ENCODE peak calls at places on chromosomes 2 and 18, in four cellular contexts. O, X, L and F are unnamed samples.

GRCh38 chr2:120490091-120490798 is 144.3 kb downstream of the INHBB start:
- DNase-seq in O (no peak), X (no peak), L (no peak), F (no peak)

GRCh38 chr2:18940184-18940583 is 350.8 kb upstream of the NT5C1B start:
- DNase-seq in O (no peak), X (no peak), L (no peak), F (no peak)

GRCh38 chr2:110983130-110983529 is 137.6 kb upstream of the BCL2L11 start:
- DNase-seq in O (no peak), X (no peak), L (peak), F (no peak)

GRCh38 chr2:181174880-181175590 is 194.6 kb downstream of the UBE2E3 start:
- DNase-seq in O (no peak), X (no peak), L (no peak), F (no peak)

GRCh38 chr2:18317017-18317416 is 243.4 kb downstream of the RDH14 start:
- DNase-seq in O (no peak), X (no peak), L (no peak), F (no peak)

GRCh38 chr2:37554157-37554515 is 117.3 kb downstream of the CDC42EP3 start:
- DNase-seq in O (no peak), X (no peak), L (no peak), F (no peak)

GRCh38 chr2:85396531-85397470 is 13.4 kb downstream of the CAPG start:
- DNase-seq in O (no peak), X (peak), L (no peak), F (no peak)

GRCh38 chr2:238220892-238221521 is 17.5 kb upstream of the ILKAP start:
- DNase-seq in O (no peak), X (no peak), L (peak), F (no peak)

GRCh38 chr2:216694201-216694825 is 1.0 kb downstream of the IGFBP5 start:
- DNase-seq in O (no peak), X (no peak), L (peak), F (peak)

GRCh38 chr2:206245178-206245778 is 29.2 kb upstream of the ZDBF2 start:
- DNase-seq in O (no peak), X (no peak), L (no peak), F (no peak)

GRCh38 chr18:75660932-75661331 is 233.4 kb upstream of the SMIM21 start:
- DNase-seq in O (no peak), X (no peak), L (no peak), F (no peak)

GRCh38 chr2:207993141-207993763 is 32.1 kb downstream of the PLEKHM3 start:
- DNase-seq in O (no peak), X (no peak), L (no peak), F (no peak)

GRCh38 chr2:197708331-197708730 is 3.2 kb downstream of the MARS2 start:
- DNase-seq in O (no peak), X (no peak), L (peak), F (no peak)

GRCh38 chr2:121137571-121137970 is 147.4 kb downstream of the TFCP2L1 start:
- DNase-seq in O (no peak), X (no peak), L (no peak), F (no peak)

GRCh38 chr18:11251229-11251890 is 102.0 kb upstream of the PIEZO2 start:
- DNase-seq in O (no peak), X (no peak), L (peak), F (no peak)

GRCh38 chr2:160427629-160428424 is 65.8 kb downstream of the RBMS1 start:
- DNase-seq in O (no peak), X (no peak), L (peak), F (peak)

GRCh38 chr18:76491801-76492668 is 3.0 kb downstream of the ZNF516 start:
- DNase-seq in O (no peak), X (peak), L (peak), F (peak)

GRCh38 chr2:168203762-168204693 is 43.4 kb downstream of the STK39 start:
- DNase-seq in O (no peak), X (no peak), L (peak), F (no peak)

GRCh38 chr2:152617464-152618187 is 99.6 kb downstream of the PRPF40A start:
- DNase-seq in O (no peak), X (no peak), L (no peak), F (no peak)

GRCh38 chr2:96495983-96496382 is 9.2 kb downstream of the NEURL3 start:
- DNase-seq in O (no peak), X (no peak), L (no peak), F (no peak)

GRCh38 chr18:24770625-24771024 is 310.2 kb downstream of the HRH4 start:
- DNase-seq in O (no peak), X (no peak), L (no peak), F (no peak)

GRCh38 chr2:101360229-101360628 is 27.1 kb downstream of the CREG2 start:
- DNase-seq in O (no peak), X (no peak), L (no peak), F (no peak)

GRCh38 chr18:70523035-70523797 is 234.4 kb downstream of the SOCS6 start:
- DNase-seq in O (no peak), X (no peak), L (no peak), F (no peak)

GRCh38 chr18:45621068-45621511 is 5.8 kb downstream of the SLC14A2 start:
- DNase-seq in O (peak), X (no peak), L (peak), F (peak)

GRCh38 chr2:121429927-121430511 is 100.7 kb upstream of the RNU4ATAC start:
- DNase-seq in O (no peak), X (no peak), L (no peak), F (no peak)

GRCh38 chr2:189466656-189467055 is 25.4 kb downstream of the WDR75 start:
- DNase-seq in O (no peak), X (no peak), L (peak), F (no peak)

GRCh38 chr2:73823416-73823815 is 5.3 kb upstream of the STAMBP start:
- DNase-seq in O (no peak), X (no peak), L (no peak), F (no peak)

GRCh38 chr2:201016859-201017258 is 53.4 kb upstream of the ORC2 start:
- DNase-seq in O (no peak), X (no peak), L (no peak), F (no peak)

GRCh38 chr2:121471571-121472464 is 58.9 kb upstream of the RNU4ATAC start:
- DNase-seq in O (no peak), X (no peak), L (peak), F (no peak)

GRCh38 chr18:80251700-80252099 is 4.4 kb upstream of the PARD6G start:
- DNase-seq in O (no peak), X (no peak), L (no peak), F (no peak)

GRCh38 chr2:143716527-143716926 is 587.3 kb downstream of the ARHGAP15 start:
- DNase-seq in O (no peak), X (no peak), L (peak), F (no peak)

GRCh38 chr2:55922488-55922887 is 1.1 kb downstream of the EFEMP1 start:
- DNase-seq in O (no peak), X (no peak), L (peak), F (no peak)